ENCODE peak calls at places on chromosome X, in four cellular contexts. T is A549, U is ascending aorta, F is Peyer's patch. R is an unnamed sample.

GRCh38 chrX:22247169-22247568 is 25.5 kb upstream of the CBLL2 start:
- DNase-seq in U (no peak), T (no peak), F (no peak), R (no peak)

GRCh38 chrX:119455264-119455663 is 13.0 kb upstream of the SLC25A5 start:
- DNase-seq in U (no peak), F (no peak), T (no peak), R (no peak)

GRCh38 chrX:79079477-79079876 is 65.0 kb upstream of the GPR174 start:
- DNase-seq in F (no peak), U (no peak), T (no peak), R (no peak)

GRCh38 chrX:107979534-107979933 is 2.6 kb downstream of the TEX13B start:
- DNase-seq in T (no peak), F (no peak), U (no peak), R (no peak)

GRCh38 chrX:49310371-49310770 is 6.9 kb downstream of the GAGE10 start:
- DNase-seq in T (no peak), U (no peak), F (no peak), R (no peak)

GRCh38 chrX:87518504-87518903 is 902 bp downstream of the KLHL4 start:
- DNase-seq in U (no peak), F (no peak), T (no peak), R (no peak)

GRCh38 chrX:8879750-8880149 is 78.6 kb upstream of the FAM9A start:
- DNase-seq in U (no peak), T (peak; percentile 1), F (no peak), R (peak; percentile 0)

GRCh38 chrX:57595381-57595811 is 3.6 kb downstream of the ZXDB start:
- DNase-seq in T (no peak), F (no peak), U (no peak), R (no peak)

GRCh38 chrX:101232316-101232715 is 12.7 kb downstream of the DRP2 start:
- DNase-seq in F (no peak), T (no peak), U (no peak), R (no peak)

GRCh38 chrX:37825225-37825842 is 22.0 kb downstream of the DYNLT3 start:
- DNase-seq in U (peak; percentile 68), F (no peak), T (peak; percentile 10), R (peak; percentile 30)

GRCh38 chrX:16745659-16746058 is 26.2 kb downstream of the SYAP1 start:
- DNase-seq in T (no peak), F (no peak), U (no peak), R (no peak)

GRCh38 chrX:41558531-41558930 is 111.4 kb downstream of the NYX start:
- DNase-seq in F (no peak), T (peak; percentile 14), U (no peak), R (no peak)

GRCh38 chrX:120450163-120450562 is 18.9 kb downstream of the LAMP2 start:
- DNase-seq in T (no peak), F (no peak), U (no peak), R (no peak)

GRCh38 chrX:57951666-57952319 is 41.5 kb upstream of the ZXDA start:
- DNase-seq in T (no peak), U (no peak), F (no peak), R (no peak)

GRCh38 chrX:53284684-53285447 is 3.5 kb upstream of the IQSEC2 start:
- DNase-seq in U (peak; percentile 71), F (peak; percentile 68), T (peak; percentile 60), R (peak; percentile 22)

GRCh38 chrX:110222497-110223257 is 95.2 kb downstream of the AMMECR1 start:
- DNase-seq in T (no peak), U (no peak), F (no peak), R (no peak)

GRCh38 chrX:51361251-51361650 is 28.6 kb downstream of the NUDT10 start:
- DNase-seq in F (no peak), T (no peak), U (no peak), R (no peak)

DNA sequence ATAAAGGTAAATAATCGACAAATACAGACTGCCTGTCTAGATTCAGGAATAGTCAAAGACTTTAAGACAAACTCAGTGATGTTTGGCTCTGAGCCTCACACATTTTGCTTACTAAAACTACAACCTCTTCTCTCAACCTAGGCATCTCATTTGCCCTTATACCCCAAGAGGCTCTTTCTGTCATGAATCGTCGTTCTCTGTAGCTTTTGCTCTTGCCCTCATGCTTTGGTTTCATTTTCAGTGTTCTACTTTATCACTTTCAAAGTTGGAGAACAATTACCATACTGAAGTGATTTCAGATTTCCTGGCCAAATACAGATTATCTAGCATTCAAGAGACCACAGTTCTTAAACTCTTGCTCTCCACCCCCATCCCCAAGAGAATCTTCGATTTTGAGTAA is 114.1 kb upstream of the RAP2C start:
- DNase-seq in F (no peak), U (no peak), T (no peak), R (no peak)
- H3K4me3 ChIP-seq in F (no peak overlapping the region), U (no peak overlapping the region), T (no peak overlapping the region), R (no peak overlapping the region)

GRCh38 chrX:44748014-44748413 is 95.8 kb upstream of the DUSP21 start:
- DNase-seq in U (no peak), T (no peak), F (no peak), R (no peak)
- H3K27ac ChIP-seq in U (no peak overlapping the region), T (no peak overlapping the region), F (no peak overlapping the region), R (no peak overlapping the region)

GRCh38 chrX:69670001-69670555 is 54.2 kb downstream of the EDA start:
- DNase-seq in F (no peak), U (no peak), T (no peak), R (no peak)

DNA sequence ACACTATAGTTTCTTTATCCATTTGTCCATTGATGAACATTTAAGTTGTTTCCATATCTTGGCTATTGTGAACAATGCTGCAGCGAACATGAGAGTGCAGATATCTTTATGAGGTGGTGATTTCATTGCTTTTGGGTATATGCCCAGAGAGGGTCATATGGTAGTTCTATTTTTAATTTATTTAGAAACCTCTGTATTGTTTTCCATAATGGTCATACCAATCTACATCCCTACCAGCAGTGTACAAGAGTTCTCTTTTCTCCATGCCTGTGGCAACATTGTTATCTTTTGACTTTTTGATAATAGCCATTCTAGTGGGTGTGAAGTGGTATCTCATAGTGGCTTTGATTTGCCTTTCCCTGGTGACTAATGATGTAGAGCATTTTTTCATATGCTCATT is 48.8 kb downstream of the EDA start:
- DNase-seq in T (no peak), U (no peak), F (no peak), R (no peak)
- H3K9me3 ChIP-seq in T (no peaks in the 10 kb centered on the region), U (peaks cover 37% of the 10 kb centered on the region), F (no peaks in the 10 kb centered on the region), R (no peaks in the 10 kb centered on the region)

GRCh38 chrX:123184199-123184857 is at the start of gene GRIA3:
- DNase-seq in T (no peak), F (no peak), U (no peak), R (no peak)

GRCh38 chrX:123188081-123188480 is 4.0 kb downstream of the GRIA3 start:
- DNase-seq in T (no peak), F (no peak), U (no peak), R (no peak)

GRCh38 chrX:123186796-123187195 is 2.7 kb downstream of the GRIA3 start:
- DNase-seq in U (no peak), T (no peak), F (no peak), R (no peak)

GRCh38 chrX:123185714-123186113 is 1.6 kb downstream of the GRIA3 start:
- DNase-seq in T (no peak), F (no peak), U (no peak), R (no peak)

GRCh38 chrX:123184858-123185251 is 777 bp downstream of the GRIA3 start:
- DNase-seq in U (no peak), F (no peak), T (no peak), R (no peak)
- H3K4me3 ChIP-seq in U (peak overlapping the region; percentile 68), F (no peak overlapping the region), T (no peak overlapping the region), R (no peak overlapping the region)

GRCh38 chrX:148047216-148047615 is 66.1 kb downstream of the FMR1NB start:
- DNase-seq in T (no peak), U (no peak), F (no peak), R (no peak)

GRCh38 chrX:148043456-148043855 is 62.3 kb downstream of the FMR1NB start:
- DNase-seq in F (no peak), T (no peak), U (no peak), R (no peak)

GRCh38 chrX:148051973-148052372 is 70.8 kb downstream of the FMR1NB start:
- DNase-seq in F (no peak), U (no peak), T (no peak), R (no peak)

DNA sequence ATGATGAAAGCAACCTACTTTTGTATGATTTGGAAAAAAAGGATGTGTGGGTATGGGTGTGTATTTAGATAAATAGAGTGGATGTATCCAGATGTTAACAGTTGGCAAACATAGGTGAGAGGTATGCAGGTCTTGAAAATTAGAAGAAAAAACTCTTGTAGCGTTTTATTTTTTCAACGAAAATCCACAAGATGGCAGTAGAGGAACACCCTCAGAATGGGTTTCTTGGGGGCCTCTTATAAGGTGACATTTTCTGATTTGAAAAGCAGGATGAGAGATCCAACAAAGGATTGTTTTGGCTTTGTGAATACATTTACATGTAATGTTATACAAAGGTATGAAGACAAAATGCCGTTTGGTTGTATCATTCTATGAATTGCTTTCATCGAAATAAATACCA is 68.3 kb downstream of the FMR1NB start:
- DNase-seq in T (peak; percentile 1), U (no peak), F (no peak), R (no peak)
- H3K27ac ChIP-seq in T (no peak overlapping the region), U (no peak overlapping the region), F (no peak overlapping the region), R (no peak overlapping the region)

DNA sequence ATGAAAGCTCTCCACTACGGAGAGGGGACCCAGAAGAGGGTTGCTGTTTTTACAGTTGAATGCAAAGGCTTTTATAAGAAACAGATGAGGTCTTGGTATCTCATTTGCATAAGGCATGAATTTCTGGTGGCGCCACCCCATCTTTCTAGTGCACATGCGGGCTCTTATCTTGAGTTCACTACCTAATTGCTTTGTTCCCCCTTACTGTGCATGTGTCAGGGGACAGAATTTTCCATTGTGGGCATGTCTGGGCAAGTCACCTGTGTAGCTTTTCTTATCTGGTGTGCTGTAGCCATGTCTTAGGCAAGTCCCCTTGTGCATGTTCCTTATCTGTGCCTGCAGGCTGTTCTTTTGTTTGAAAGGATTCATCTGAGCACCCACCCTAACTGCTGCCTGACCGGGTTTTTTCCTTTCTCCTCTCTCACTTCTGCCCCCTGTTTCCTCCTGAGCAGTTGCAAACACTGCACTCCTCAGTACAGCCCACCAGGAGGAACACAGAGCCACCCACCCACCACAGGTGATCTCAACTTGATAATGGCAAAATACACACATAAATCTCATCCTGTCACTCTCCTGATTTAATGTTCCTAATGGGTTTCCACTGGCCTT is 29.3 kb upstream of the IL9R start:
- DNase-seq in U (no peak), T (no peak), F (no peak), R (no peak)
- H3K9me3 ChIP-seq in U (peaks cover 3% of the 10 kb centered on the region), T (peaks cover 17% of the 10 kb centered on the region), F (no peaks in the 10 kb centered on the region), R (no peaks in the 10 kb centered on the region)

DNA sequence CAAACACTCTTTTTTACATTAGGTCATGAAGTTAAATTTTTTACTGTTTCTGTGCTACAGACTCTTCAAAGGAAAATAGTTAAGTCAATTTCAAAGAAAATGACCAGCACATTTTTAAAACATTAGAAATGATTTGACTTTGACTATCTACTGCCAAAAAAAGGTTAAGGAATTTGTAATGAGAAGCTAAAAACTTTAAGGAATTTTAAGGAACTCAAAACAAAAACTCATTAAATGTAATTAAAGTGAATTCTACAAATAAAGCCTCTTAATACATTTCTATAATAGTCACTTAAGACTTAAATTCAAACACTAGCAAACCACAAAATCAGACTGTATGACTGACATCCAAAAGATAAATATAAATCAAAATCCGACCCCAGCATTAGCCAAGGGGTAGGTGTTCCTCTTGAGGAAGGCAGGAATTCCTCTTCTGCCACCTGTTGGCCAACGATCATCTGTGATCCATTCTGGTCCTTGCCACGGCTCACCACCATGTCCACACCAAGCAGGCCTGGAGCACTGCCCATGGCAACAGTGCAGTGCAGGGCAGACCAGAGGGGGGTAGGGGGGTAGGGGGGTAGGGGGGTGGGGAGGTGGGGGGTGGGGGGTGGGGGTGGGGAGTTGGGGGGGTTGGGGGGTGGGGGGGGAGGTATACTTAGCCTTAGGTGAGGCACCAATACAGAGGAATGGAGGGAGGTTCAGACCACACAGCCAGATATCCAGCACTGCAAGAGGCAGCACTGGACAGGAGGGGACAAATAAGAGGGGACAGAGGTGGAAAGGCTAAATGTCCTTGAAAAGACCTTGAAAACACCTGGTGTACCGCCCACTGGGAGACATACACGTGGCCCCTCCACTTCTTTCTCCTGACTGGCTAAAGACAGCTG is 287.4 kb downstream of the CHIC1 start:
- DNase-seq in T (peak; percentile 3), U (no peak), F (no peak), R (peak; percentile 20)
- H3K4me3 ChIP-seq in T (no peak overlapping the region), U (peak overlapping the region; percentile 57), F (peak overlapping the region; percentile 46), R (no peak overlapping the region)

R was measured in CD8-positive, alpha-beta T cell.